ENCODE peak calls at places on chromosome 17, in six cellular contexts. S is stimulated activated CD8-positive, alpha-beta memory T cell treated with anti-CD3 and anti-CD28 coated beads, Interleukin-4, amount 100 ng/mL, for 4 hours; Q is Panc1; E is lower leg skin; Y is pons; G is iris pigment epithelial cell. V is an unnamed sample.

GRCh38 chr17:396788-397187 is 44.2 kb upstream of the RPH3AL start:
- DNase-seq in S (no peak), Q (no peak), E (no peak), Y (no peak), G (no peak), V (no peak)

GRCh38 chr17:57377094-57377493 is 120.8 kb downstream of the MSI2 start:
- DNase-seq in S (no peak), Q (no peak), E (no peak), Y (no peak), G (no peak), V (no peak)

GRCh38 chr17:41211845-41212466 is 14.5 kb upstream of the KRTAP9-2 start:
- DNase-seq in S (no peak), Q (peak), E (no peak), Y (no peak), G (peak), V (no peak)

GRCh38 chr17:5583426-5584382 is 605 bp downstream of the NLRP1 start:
- DNase-seq in S (no peak), Q (no peak), E (peak), Y (no peak), G (no peak), V (no peak)

GRCh38 chr17:8300226-8300625 is 5.0 kb upstream of the SLC25A35 start:
- DNase-seq in S (no peak), Q (no peak), E (no peak), Y (no peak), G (no peak), V (no peak)

GRCh38 chr17:30720013-30720471 is 104.5 kb downstream of the CRLF3 start:
- DNase-seq in S (no peak), Q (no peak), E (no peak), Y (no peak), G (no peak), V (no peak)

GRCh38 chr17:76063880-76064546 is 8.3 kb downstream of the SRP68 start:
- DNase-seq in S (no peak), Q (no peak), E (no peak), Y (no peak), G (no peak), V (no peak)

GRCh38 chr17:67891481-67892119 is 66.3 kb downstream of the BPTF start:
- DNase-seq in S (no peak), Q (no peak), E (no peak), Y (peak), G (peak), V (no peak)

GRCh38 chr17:78541488-78542237 is 35.5 kb downstream of the DNAH17 start:
- DNase-seq in S (no peak), Q (no peak), E (no peak), Y (no peak), G (peak), V (no peak)

GRCh38 chr17:10156579-10157488 is 41.6 kb downstream of the GAS7 start:
- DNase-seq in S (peak), Q (no peak), E (peak), Y (peak), G (no peak), V (no peak)

GRCh38 chr17:78925662-78926555 is 722 bp upstream of the TIMP2 start:
- DNase-seq in S (no peak), Q (no peak), E (peak), Y (peak), G (peak), V (no peak)

GRCh38 chr17:74605361-74605760 is 13.3 kb upstream of the CD300LD start:
- DNase-seq in S (no peak), Q (no peak), E (peak), Y (no peak), G (peak), V (no peak)

V was measured in NCI-H2081 treated with DMSO at 0.1 percent for 48 hours.